ENCODE peak calls at places on chromosomes 6 and 20, in four cellular contexts. D, W, M and P are unnamed samples.

GRCh38 chr6:27908017-27908416 is 4.2 kb downstream of the OR2B2 start:
- DNase-seq in D (no peak), M (no peak), W (no peak), P (no peak)

GRCh38 chr20:47051936-47052566 is 157.4 kb downstream of the EYA2 start:
- DNase-seq in D (no peak), M (no peak), W (no peak), P (no peak)

GRCh38 chr6:56173228-56173627 is 74.2 kb downstream of the COL21A1 start:
- DNase-seq in D (no peak), M (no peak), W (no peak), P (no peak)

GRCh38 chr6:7916959-7917358 is 6.4 kb upstream of the TXNDC5 start:
- DNase-seq in M (no peak), D (no peak), W (no peak), P (no peak)

GRCh38 chr6:145887969-145888368 is 73.4 kb upstream of the FBXO30 start:
- DNase-seq in W (peak), D (peak), M (no peak), P (peak)

GRCh38 chr6:142867355-142867801 is 77.6 kb downstream of the HIVEP2 start:
- DNase-seq in D (no peak), W (no peak), M (no peak), P (no peak)

GRCh38 chr6:39847216-39847615 is 55.0 kb downstream of the DAAM2 start:
- DNase-seq in D (no peak), M (peak), W (no peak), P (no peak)

GRCh38 chr6:10151144-10151915 is 263.5 kb downstream of the TFAP2A start:
- DNase-seq in W (no peak), M (no peak), D (no peak), P (no peak)

GRCh38 chr6:24768361-24768760 is 6.4 kb upstream of the GMNN start:
- DNase-seq in D (no peak), W (no peak), M (no peak), P (no peak)

GRCh38 chr6:87943191-87943590 is 104.5 kb upstream of the SPACA1 start:
- DNase-seq in M (no peak), W (no peak), D (no peak), P (no peak)

GRCh38 chr20:49586967-49587587 is 19.1 kb upstream of the PTGIS start:
- DNase-seq in D (no peak), W (no peak), M (no peak), P (no peak)

GRCh38 chr20:48626226-48626937 is 201.4 kb downstream of the PREX1 start:
- DNase-seq in M (no peak), W (no peak), D (no peak), P (no peak)

GRCh38 chr6:129936329-129937165 is 75.4 kb upstream of the TMEM244 start:
- DNase-seq in D (peak), W (no peak), M (peak), P (peak)

GRCh38 chr20:38447931-38448675 is 13.0 kb upstream of the SNHG17 start:
- DNase-seq in D (no peak), M (no peak), W (no peak), P (no peak)

GRCh38 chr6:113630738-113631535 is 226.2 kb upstream of the MARCKS start:
- DNase-seq in W (no peak), M (no peak), D (peak), P (no peak)

GRCh38 chr20:47576516-47577033 is 74.9 kb downstream of the NCOA3 start:
- DNase-seq in D (peak), M (peak), W (no peak), P (no peak)

GRCh38 chr20:20371681-20372080 is 3.8 kb downstream of the INSM1 start:
- DNase-seq in D (no peak), W (no peak), M (no peak), P (no peak)

GRCh38 chr6:106823732-106824351 is 150.7 kb downstream of the CD24 start:
- DNase-seq in W (no peak), D (peak), M (peak), P (no peak)

GRCh38 chr6:135535989-135536414 is 38.5 kb upstream of the AHI1 start:
- DNase-seq in W (no peak), M (no peak), D (peak), P (no peak)

GRCh38 chr6:36419295-36419694 is 23.4 kb downstream of the PXT1 start:
- DNase-seq in W (no peak), M (no peak), D (no peak), P (no peak)

GRCh38 chr20:32902456-32903420 is 44.0 kb downstream of the EFCAB8 start:
- DNase-seq in W (peak), D (peak), M (peak), P (peak)

GRCh38 chr6:138500867-138501446 is 1.7 kb upstream of the NHSL1 start:
- DNase-seq in M (no peak), W (no peak), D (no peak), P (peak)

GRCh38 chr6:36805917-36806316 is 33.3 kb downstream of the CPNE5 start:
- DNase-seq in D (no peak), M (no peak), W (no peak), P (peak)

GRCh38 chr6:107318100-107318736 is 141.1 kb downstream of the PDSS2 start:
- DNase-seq in W (peak), M (peak), D (peak), P (peak)

GRCh38 chr20:21512634-21513180 is 1.2 kb downstream of the NKX2-2 start:
- DNase-seq in D (no peak), M (no peak), W (peak), P (no peak)

GRCh38 chr6:32431142-32431541 is 8.5 kb upstream of the HLA-DRA start:
- DNase-seq in M (no peak), D (no peak), W (no peak), P (no peak)

GRCh38 chr20:5835234-5835845 is 85.1 kb downstream of the SHLD1 start:
- DNase-seq in M (no peak), D (no peak), W (no peak), P (peak)

GRCh38 chr6:44386929-44387345 is 569 bp upstream of the CDC5L start:
- DNase-seq in M (no peak), D (peak), W (no peak), P (no peak)

GRCh38 chr20:60137657-60138245 is 179.5 kb downstream of the CDH26 start:
- DNase-seq in D (no peak), M (no peak), W (no peak), P (peak)

GRCh38 chr6:107730106-107730505 is 94.0 kb downstream of the SCML4 start:
- DNase-seq in D (no peak), W (no peak), M (no peak), P (peak)

GRCh38 chr6:33126101-33126714 is 50.4 kb downstream of the HLA-DPB1 start:
- DNase-seq in M (peak), W (peak), D (peak), P (peak)

GRCh38 chr6:10947966-10948365 is 61.1 kb downstream of the SYCP2L start:
- DNase-seq in M (no peak), D (no peak), W (no peak), P (no peak)

GRCh38 chr6:53869964-53870363 is 75.2 kb downstream of the LRRC1 start:
- DNase-seq in D (peak), M (no peak), W (no peak), P (no peak)

GRCh38 chr20:4267242-4267641 is 251.9 kb upstream of the RNF24 start:
- DNase-seq in D (no peak), W (no peak), M (no peak), P (no peak)

GRCh38 chr6:169188051-169188863 is 65.4 kb downstream of the THBS2 start:
- DNase-seq in D (no peak), M (no peak), W (no peak), P (no peak)

GRCh38 chr20:56634735-56635422 is 5.8 kb downstream of the TFAP2C start:
- DNase-seq in D (no peak), W (no peak), M (no peak), P (no peak)

GRCh38 chr6:113375950-113376846 is 480.9 kb upstream of the MARCKS start:
- DNase-seq in M (no peak), D (no peak), W (no peak), P (no peak)

GRCh38 chr6:3233321-3233720 is 5.9 kb upstream of the TUBB2B start:
- DNase-seq in M (no peak), W (no peak), D (no peak), P (peak)

DNA sequence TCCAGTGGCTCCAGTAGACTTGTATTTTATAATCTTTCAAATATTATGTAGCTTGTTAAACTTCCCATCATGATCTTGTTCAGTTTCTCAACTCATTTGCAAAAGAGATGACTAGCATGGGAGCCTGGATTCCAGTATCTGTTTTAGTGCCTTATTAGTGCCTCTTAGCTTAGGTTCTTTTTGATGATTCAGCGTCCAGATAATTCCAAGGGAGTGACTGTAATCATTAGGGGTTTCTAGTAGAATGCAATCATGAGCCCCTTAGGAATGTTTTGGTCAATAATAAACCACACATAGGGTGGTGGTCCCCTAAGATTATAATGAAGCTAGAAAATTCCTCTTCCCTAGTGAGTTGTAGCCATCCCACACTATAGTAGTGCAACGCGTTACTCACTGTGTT is 7.0 kb downstream of the CD2AP start:
- DNase-seq in D (peak), W (no peak), M (no peak), P (no peak)
- H3K27ac ChIP-seq in D (peak), W (no peak), M (no peak), P (no peak)

GRCh38 chr6:156686940-156687874 is 90.0 kb upstream of the ARID1B start:
- DNase-seq in D (peak), M (peak), W (peak), P (peak)
- TF ChIP-seq CTCF in D (no peak), M (no peak), W (no peak), P (no peak)

GRCh38 chr20:44477151-44477550 is 1.5 kb downstream of the TTPAL start:
- DNase-seq in M (no peak), D (no peak), W (no peak), P (no peak)
- H3K27ac ChIP-seq in M (peak), D (no peak), W (no peak), P (no peak)

DNA sequence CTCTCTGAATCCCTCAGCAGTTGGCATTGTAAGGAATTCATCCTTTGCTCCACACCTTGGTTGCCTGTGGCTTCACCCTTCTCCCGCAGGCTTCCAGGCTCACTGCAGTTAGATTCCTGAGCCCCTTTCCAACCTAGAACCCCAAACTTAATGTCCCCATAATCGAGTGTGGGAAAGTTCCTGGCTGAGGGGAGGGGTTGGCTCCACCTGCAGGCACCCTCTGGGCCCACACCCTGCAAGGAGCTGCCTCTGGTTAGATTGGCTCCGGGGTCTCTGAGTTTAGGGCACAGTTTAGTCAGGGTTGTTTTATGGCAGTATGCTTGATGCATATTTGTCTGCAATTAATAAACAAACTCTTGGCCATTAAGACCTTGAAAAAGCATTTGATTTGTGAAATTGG is 63.4 kb downstream of the MTHFD1L start:
- DNase-seq in W (no peak), M (no peak), D (no peak), P (no peak)
- TF ChIP-seq CTCF in W (no peak), M (no peak), D (peak), P (peak)